ENCODE peak calls at places on chromosomes 13 and 19, in five cellular contexts. P is K562, M is SK-N-SH, F is HCT116, U is GM12878. T is an unnamed sample.

GRCh38 chr13:45718992-45719391 is 16.9 kb downstream of the CBY2 start:
- DNase-seq in P (no peak), M (no peak), F (no peak), U (no peak), T (no peak)

GRCh38 chr19:34120846-34121639 is 51.3 kb upstream of the LSM14A start:
- DNase-seq in P (peak), M (peak), F (peak), U (no peak), T (peak)

GRCh38 chr13:72774019-72774418 is 7.7 kb downstream of the DIS3 start:
- DNase-seq in P (no peak), M (no peak), F (no peak), U (no peak), T (no peak)

GRCh38 chr13:60453490-60453889 is 56.5 kb downstream of the TDRD3 start:
- DNase-seq in P (no peak), M (no peak), F (no peak), U (no peak), T (no peak)

GRCh38 chr13:76707360-76707759 is 178.8 kb downstream of the KCTD12 start:
- DNase-seq in P (no peak), M (no peak), F (no peak), U (no peak), T (no peak)

GRCh38 chr19:42563352-42564210 is 31.1 kb downstream of the CEACAM8 start:
- DNase-seq in P (peak), M (peak), F (peak), U (no peak), T (peak)

GRCh38 chr19:14031719-14032480 is at the start of gene IL27RA:
- DNase-seq in P (peak), M (peak), F (no peak), U (peak), T (peak)

GRCh38 chr13:70960841-70961443 is 852.7 kb upstream of the KLHL1 start:
- DNase-seq in P (no peak), M (peak), F (no peak), U (peak), T (peak)

GRCh38 chr13:60047943-60048342 is 115.8 kb downstream of the DIAPH3 start:
- DNase-seq in P (no peak), M (no peak), F (no peak), U (no peak), T (no peak)

GRCh38 chr19:55369651-55370304 is 485 bp downstream of the IL11 start:
- DNase-seq in P (peak), M (peak), F (no peak), U (no peak), T (no peak)

GRCh38 chr13:62510906-62511655 is 1095.4 kb upstream of the PCDH20 start:
- DNase-seq in P (no peak), M (no peak), F (no peak), U (peak), T (no peak)

GRCh38 chr13:36685912-36686311 is 12.1 kb downstream of the SERTM1 start:
- DNase-seq in P (no peak), M (no peak), F (no peak), U (no peak), T (no peak)

GRCh38 chr13:74200081-74200480 is 65.9 kb upstream of the KLF12 start:
- DNase-seq in P (no peak), M (no peak), F (no peak), U (no peak), T (no peak)

GRCh38 chr13:78777973-78778372 is 119.0 kb upstream of the OBI1 start:
- DNase-seq in P (no peak), M (no peak), F (no peak), U (no peak), T (no peak)

GRCh38 chr13:77519808-77520207 is 15.7 kb upstream of the SCEL start:
- DNase-seq in P (no peak), M (no peak), F (no peak), U (no peak), T (no peak)

GRCh38 chr19:30634431-30634830 is 262.2 kb downstream of the ZNF536 start:
- DNase-seq in P (no peak), M (no peak), F (no peak), U (no peak), T (no peak)

GRCh38 chr19:17402982-17403855 is 2.2 kb downstream of the BST2 start:
- DNase-seq in P (peak), M (peak), F (no peak), U (no peak), T (no peak)

GRCh38 chr13:75581874-75582640 is 32.5 kb downstream of the UCHL3 start:
- DNase-seq in P (no peak), M (no peak), F (no peak), U (no peak), T (no peak)

GRCh38 chr19:39339636-39340035 is 2.6 kb upstream of the SAMD4B start:
- DNase-seq in P (no peak), M (no peak), F (no peak), U (no peak), T (peak)

GRCh38 chr19:53876651-53877224 is 5.3 kb upstream of the PRKCG start:
- DNase-seq in P (no peak), M (peak), F (no peak), U (no peak), T (no peak)

GRCh38 chr19:13842294-13843103 is 34.4 kb upstream of the NANOS3 start:
- DNase-seq in P (peak), M (peak), F (no peak), U (no peak), T (no peak)

GRCh38 chr13:83907196-83907989 is 25.1 kb upstream of the SLITRK1 start:
- DNase-seq in P (no peak), M (no peak), F (no peak), U (no peak), T (no peak)

GRCh38 chr13:34513526-34513925 is 428.5 kb upstream of the NBEA start:
- DNase-seq in P (no peak), M (no peak), F (no peak), U (no peak), T (no peak)

GRCh38 chr13:33235564-33235963 is 50.0 kb downstream of the STARD13 start:
- DNase-seq in P (no peak), M (no peak), F (no peak), U (no peak), T (no peak)

GRCh38 chr19:36573948-36574726 is 1.0 kb upstream of the ZNF529 start:
- DNase-seq in P (peak), M (no peak), F (no peak), U (no peak), T (peak)

GRCh38 chr13:48403929-48404328 is 9.0 kb downstream of the LPAR6 start:
- DNase-seq in P (no peak), M (no peak), F (no peak), U (no peak), T (no peak)

GRCh38 chr13:46392967-46393366 is 5.9 kb upstream of the RUBCNL start:
- DNase-seq in P (no peak), M (no peak), F (no peak), U (no peak), T (no peak)

GRCh38 chr13:87777395-87777794 is 106.2 kb downstream of the SLITRK5 start:
- DNase-seq in P (no peak), M (no peak), F (no peak), U (no peak), T (peak)

GRCh38 chr13:45298206-45298505 is 42.8 kb downstream of the TPT1 start:
- DNase-seq in P (no peak), M (no peak), F (no peak), U (no peak), T (no peak)

GRCh38 chr13:24104723-24105122 is 55.8 kb upstream of the SPATA13 start:
- DNase-seq in P (no peak), M (no peak), F (no peak), U (no peak), T (no peak)

GRCh38 chr19:41877490-41877876 is 404 bp downstream of the CD79A start:
- DNase-seq in P (no peak), M (no peak), F (no peak), U (no peak), T (no peak)

GRCh38 chr13:44768775-44769578 is 192.8 kb upstream of the TSC22D1 start:
- DNase-seq in P (no peak), M (no peak), F (no peak), U (peak), T (no peak)

GRCh38 chr13:60139272-60139671 is 24.5 kb downstream of the DIAPH3 start:
- DNase-seq in P (no peak), M (no peak), F (no peak), U (no peak), T (no peak)

GRCh38 chr19:43636121-43636683 is 3.4 kb downstream of the CADM4 start:
- DNase-seq in P (peak), M (no peak), F (no peak), U (no peak), T (peak)

GRCh38 chr13:101140087-101140770 is 276.1 kb downstream of the NALCN start:
- DNase-seq in P (no peak), M (no peak), F (no peak), U (no peak), T (no peak)

GRCh38 chr19:14361824-14362223 is 19.4 kb upstream of the ADGRE5 start:
- DNase-seq in P (peak), M (peak), F (no peak), U (no peak), T (no peak)

GRCh38 chr19:49956113-49956491 is 4.9 kb downstream of the SIGLEC11 start:
- DNase-seq in P (no peak), M (no peak), F (no peak), U (no peak), T (no peak)

GRCh38 chr19:22605275-22606211 is 28.6 kb upstream of the ZNF492 start:
- DNase-seq in P (no peak), M (no peak), F (no peak), U (no peak), T (no peak)

GRCh38 chr19:2540646-2541454 is 64.9 kb downstream of the GADD45B start:
- DNase-seq in P (no peak), M (no peak), F (peak), U (no peak), T (peak)
- TF ChIP-seq ZBTB33 in P (peak), M (no peak), F (no peak), U (no peak), T (peak)

GRCh38 chr13:29774830-29775229 is 75.6 kb downstream of the UBL3 start:
- DNase-seq in P (no peak), M (no peak), F (no peak), U (no peak), T (no peak)

GRCh38 chr13:29767006-29767405 is 83.4 kb downstream of the UBL3 start:
- DNase-seq in P (no peak), M (no peak), F (no peak), U (no peak), T (no peak)

DNA sequence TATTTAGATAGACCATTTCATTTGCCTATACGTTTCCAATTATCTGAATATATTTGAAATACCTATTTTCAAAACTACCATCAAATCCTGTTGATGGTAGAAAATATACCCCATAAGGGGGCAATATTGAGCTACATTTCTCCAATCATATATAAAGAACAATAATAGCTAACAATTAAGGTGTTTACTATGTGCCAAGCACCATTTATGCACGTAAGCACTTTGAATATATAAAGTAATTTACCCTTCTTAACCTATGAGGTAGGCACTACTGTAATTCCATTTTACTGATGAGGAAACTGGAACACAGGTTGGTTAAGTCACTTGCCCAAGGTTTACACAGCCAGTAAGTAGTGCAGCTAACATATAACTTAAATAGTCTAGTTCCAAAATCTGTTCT is 79.2 kb downstream of the UBL3 start:
- DNase-seq in P (no peak), M (peak), F (peak), U (no peak), T (peak)
- TF ChIP-seq ZBTB33 in P (no peak), M (no peak), F (no peak), U (no peak), T (no peak)

GRCh38 chr19:45298264-45298663 is 24.4 kb downstream of the CKM start:
- DNase-seq in P (no peak), M (no peak), F (no peak), U (no peak), T (no peak)

GRCh38 chr19:45295873-45296272 is 26.8 kb downstream of the CKM start:
- DNase-seq in P (no peak), M (no peak), F (no peak), U (no peak), T (no peak)

GRCh38 chr19:45294291-45295029 is 28.2 kb downstream of the CKM start:
- DNase-seq in P (no peak), M (no peak), F (no peak), U (no peak), T (no peak)

GRCh38 chr19:45297674-45298073 is 25.0 kb downstream of the CKM start:
- DNase-seq in P (no peak), M (no peak), F (no peak), U (no peak), T (no peak)

DNA sequence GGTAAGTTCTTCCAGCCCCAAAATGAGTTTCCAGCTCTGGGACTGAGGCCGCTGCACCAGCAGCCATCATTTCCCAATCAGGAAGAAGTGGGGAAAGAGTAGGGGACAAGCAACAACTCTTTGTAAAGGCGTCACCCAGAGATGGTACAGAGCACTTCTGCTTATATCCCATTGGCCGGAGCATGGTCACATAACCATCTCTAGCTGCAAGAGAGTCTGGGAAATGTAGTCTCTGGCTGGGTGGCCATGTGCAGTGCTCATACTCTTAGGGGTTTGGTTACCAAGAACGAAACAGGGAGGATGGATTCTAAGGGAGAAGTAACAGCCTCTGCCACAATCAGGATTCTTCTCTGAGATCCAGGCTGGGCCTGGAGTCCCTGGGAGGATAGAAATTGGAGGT is 26.3 kb downstream of the CKM start:
- DNase-seq in P (no peak), M (no peak), F (no peak), U (no peak), T (no peak)
- TF ChIP-seq ZBTB33 in P (no peak), M (no peak), F (no peak), U (no peak), T (no peak)

GRCh38 chr13:30464496-30465351 is 1.0 kb downstream of the HMGB1 start:
- DNase-seq in P (peak), M (peak), F (no peak), U (no peak), T (peak)

GRCh38 chr13:30465541-30466357 is at the start of gene HMGB1:
- DNase-seq in P (peak), M (peak), F (peak), U (peak), T (peak)

GRCh38 chr13:30466841-30467252 is 1.1 kb upstream of the HMGB1 start:
- DNase-seq in P (no peak), M (no peak), F (no peak), U (no peak), T (no peak)

GRCh38 chr13:30463820-30464495 is 1.8 kb downstream of the HMGB1 start:
- DNase-seq in P (peak), M (no peak), F (no peak), U (no peak), T (peak)

DNA sequence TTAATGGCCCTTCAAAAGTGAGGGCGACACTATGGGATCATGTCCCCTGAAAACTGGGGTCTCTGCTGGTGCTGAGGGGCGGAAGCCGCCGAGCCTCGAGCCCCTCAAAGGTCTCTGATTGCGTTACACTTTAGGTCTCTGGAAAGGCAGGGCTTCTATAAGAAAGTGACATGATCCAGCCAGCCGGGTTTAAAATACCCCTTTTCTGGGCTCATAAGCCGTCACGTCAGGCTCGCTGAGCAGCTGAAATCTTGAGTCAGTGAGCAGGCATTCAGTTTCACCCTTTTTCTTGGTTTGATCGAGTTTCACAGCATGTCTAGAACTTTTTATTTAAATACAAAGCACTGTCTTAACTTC is 600 bp upstream of the HMGB1 start:
- DNase-seq in P (no peak), M (no peak), F (no peak), U (no peak), T (no peak)
- TF ChIP-seq ZBTB33 in P (no peak), M (no peak), F (no peak), U (no peak), T (no peak)

GRCh38 chr19:15502264-15502663 is 6.1 kb upstream of the CYP4F22 start:
- DNase-seq in P (no peak), M (no peak), F (no peak), U (no peak), T (no peak)
- TF ChIP-seq ZBTB33 in P (no peak), M (no peak), F (no peak), U (no peak), T (no peak)

DNA sequence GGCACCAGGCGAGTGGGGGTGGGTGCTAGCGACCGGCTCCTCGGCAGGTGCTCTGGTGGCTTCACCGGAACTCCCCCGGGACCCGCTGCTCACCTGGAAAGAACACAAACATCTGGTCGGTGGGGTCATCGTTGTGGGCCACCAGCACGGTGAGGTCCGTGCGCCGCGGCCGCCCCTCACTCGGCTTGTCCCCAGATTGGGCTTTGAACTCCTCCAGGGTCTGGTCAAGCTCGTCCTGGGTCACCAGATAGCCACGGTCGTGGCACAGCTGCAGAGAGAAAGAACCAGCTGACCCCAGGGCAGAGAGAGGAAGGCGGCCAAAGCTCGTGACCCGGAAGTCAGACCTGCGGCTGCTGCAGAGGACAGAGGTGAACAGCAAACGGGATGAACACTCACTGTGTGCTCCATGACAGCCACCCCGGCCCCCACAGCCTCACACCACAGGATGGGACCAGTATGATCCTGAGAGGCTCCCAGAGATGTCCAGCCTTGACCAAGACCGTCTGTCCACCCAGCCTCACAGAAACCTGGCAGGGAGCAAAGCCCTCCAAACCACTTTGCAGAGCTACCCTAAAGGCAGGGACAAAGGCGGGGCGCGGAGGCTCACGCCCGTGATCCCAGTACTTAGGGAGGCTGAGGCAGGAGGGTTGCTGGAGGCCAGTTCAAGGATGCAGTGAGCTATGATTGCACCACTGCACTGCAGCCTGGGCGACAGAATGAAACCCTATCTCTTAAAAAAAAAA is 1.2 kb downstream of the POLR2E start:
- DNase-seq in P (no peak), M (no peak), F (no peak), U (no peak), T (peak)
- TF ChIP-seq ZBTB33 in P (no peak), M (no peak), F (no peak), U (no peak), T (no peak)

GRCh38 chr19:6802336-6803035 is 30.0 kb downstream of the VAV1 start:
- DNase-seq in P (no peak), M (no peak), F (peak), U (peak), T (no peak)
- TF ChIP-seq ZBTB33 in P (no peak), M (no peak), F (no peak), U (no peak), T (no peak)